ENCODE peak calls at places on chromosomes 11 and 22, in four cellular contexts. One of them, this sample, is unnamed.

GRCh38 chr11:73921180-73921579 is 29.6 kb upstream of the DNAJB13 start:
- DNase-seq in T-helper 1 cell: no peak
- DNase-seq in iPS DF 6.9: no peak
- DNase-seq in IMR-90: no peak
- DNase-seq in this sample: no peak

GRCh38 chr22:23273445-23274145 is 93.3 kb downstream of the BCR start:
- DNase-seq in T-helper 1 cell: no peak
- DNase-seq in iPS DF 6.9: no peak
- DNase-seq in IMR-90: no peak
- DNase-seq in this sample: no peak

GRCh38 chr11:85076535-85077330 is 550.4 kb downstream of the DLG2 start:
- DNase-seq in T-helper 1 cell: no peak
- DNase-seq in iPS DF 6.9: no peak
- DNase-seq in IMR-90: peak
- DNase-seq in this sample: peak

GRCh38 chr11:63462126-63462525 is 28.8 kb downstream of the PLAAT5 start:
- DNase-seq in T-helper 1 cell: no peak
- DNase-seq in iPS DF 6.9: no peak
- DNase-seq in IMR-90: no peak
- DNase-seq in this sample: no peak

GRCh38 chr11:12617632-12618031 is 56.6 kb upstream of the TEAD1 start:
- DNase-seq in T-helper 1 cell: no peak
- DNase-seq in iPS DF 6.9: no peak
- DNase-seq in IMR-90: no peak
- DNase-seq in this sample: no peak

GRCh38 chr22:27523711-27524110 is 277.8 kb downstream of the MN1 start:
- DNase-seq in T-helper 1 cell: no peak
- DNase-seq in iPS DF 6.9: no peak
- DNase-seq in IMR-90: no peak
- DNase-seq in this sample: no peak

GRCh38 chr11:113593698-113594308 is 112.3 kb downstream of the TMPRSS5 start:
- DNase-seq in T-helper 1 cell: peak
- DNase-seq in iPS DF 6.9: no peak
- DNase-seq in IMR-90: no peak
- DNase-seq in this sample: peak

GRCh38 chr11:46048198-46048597 is 73.1 kb downstream of the PHF21A start:
- DNase-seq in T-helper 1 cell: no peak
- DNase-seq in iPS DF 6.9: no peak
- DNase-seq in IMR-90: no peak
- DNase-seq in this sample: no peak

GRCh38 chr11:126256216-126256615 is 12.5 kb downstream of the SRPRA start:
- DNase-seq in T-helper 1 cell: no peak
- DNase-seq in iPS DF 6.9: no peak
- DNase-seq in IMR-90: no peak
- DNase-seq in this sample: no peak

GRCh38 chr22:50603511-50604255 is 3.1 kb downstream of the MAPK8IP2 start:
- DNase-seq in T-helper 1 cell: no peak
- DNase-seq in iPS DF 6.9: no peak
- DNase-seq in IMR-90: no peak
- DNase-seq in this sample: no peak

GRCh38 chr22:32920032-32920628 is 118.6 kb downstream of the TIMP3 start:
- DNase-seq in T-helper 1 cell: no peak
- DNase-seq in iPS DF 6.9: no peak
- DNase-seq in IMR-90: peak
- DNase-seq in this sample: no peak